ENCODE peak calls at places on chromosomes 6 and 20, in five cellular contexts. N is NCI-H82; H is effector memory CD8-positive, alpha-beta T cell; J is NCI-H446; P is tibial nerve. V is an unnamed sample.

GRCh38 chr6:75230484-75231325 is 12.9 kb downstream of the COX7A2 start:
- DNase-seq in P (peak; percentile 61), N (peak; percentile 66), J (peak; percentile 50), H (no peak), V (peak; percentile 64)

GRCh38 chr20:43564993-43565757 is 6.3 kb downstream of the SGK2 start:
- DNase-seq in H (no peak), P (no peak), J (no peak), N (peak; percentile 41), V (peak; percentile 32)

GRCh38 chr6:168678177-168678576 is 237.2 kb downstream of the SMOC2 start:
- DNase-seq in P (no peak), H (no peak), N (no peak), J (no peak), V (no peak)

GRCh38 chr6:30947231-30947630 is 6.5 kb downstream of the MUCL3 start:
- DNase-seq in N (no peak), P (no peak), H (no peak), J (no peak), V (no peak)

GRCh38 chr6:56669585-56669984 is 26.9 kb upstream of the DST start:
- DNase-seq in N (peak; percentile 14), P (no peak), J (peak; percentile 40), H (no peak), V (no peak)

GRCh38 chr6:26514984-26515383 is 14.9 kb downstream of the BTN1A1 start:
- DNase-seq in H (no peak), J (no peak), P (no peak), N (peak; percentile 33), V (no peak)

GRCh38 chr6:43834528-43835145 is 64.6 kb downstream of the VEGFA start:
- DNase-seq in P (no peak), J (no peak), H (no peak), N (peak; percentile 80), V (no peak)

GRCh38 chr6:100472674-100473073 is 8.0 kb upstream of the SIM1 start:
- DNase-seq in N (no peak), H (no peak), P (no peak), J (no peak), V (no peak)

GRCh38 chr6:132085731-132086130 is 134.6 kb upstream of the CCN2 start:
- DNase-seq in H (no peak), J (no peak), N (no peak), P (no peak), V (peak; percentile 62)

GRCh38 chr6:152863618-152864326 is 113.2 kb downstream of the VIP start:
- DNase-seq in N (peak; percentile 86), J (peak; percentile 64), H (peak; percentile 65), P (peak; percentile 91), V (peak; percentile 82)

GRCh38 chr6:157966597-157966977 is 15.1 kb upstream of the SYNJ2 start:
- DNase-seq in P (no peak), N (no peak), H (no peak), J (no peak), V (no peak)